ENCODE peak calls at places on chromosomes 1 and 21, in four cellular contexts. Z is astrocyte of the spinal cord, E is stomach, I is IMR-90. Y is an unnamed sample.

GRCh38 chr1:243288062-243288461 is 32.2 kb downstream of the SDCCAG8 start:
- DNase-seq in Z (no peak), E (no peak), I (no peak), Y (no peak)

GRCh38 chr1:161946071-161946987 is 77.3 kb downstream of the OLFML2B start:
- DNase-seq in I (peak; percentile 80), Z (peak; percentile 66), E (no peak), Y (no peak)

GRCh38 chr1:39369568-39369967 is 121.9 kb upstream of the BMP8A start:
- DNase-seq in I (no peak), E (no peak), Z (no peak), Y (no peak)

GRCh38 chr21:25342811-25343210 is 264.5 kb downstream of the MRPL39 start:
- DNase-seq in E (no peak), Z (no peak), I (peak; percentile 36), Y (no peak)

GRCh38 chr1:212471286-212471685 is 38.6 kb downstream of the NENF start:
- DNase-seq in Z (no peak), I (no peak), E (no peak), Y (no peak)

GRCh38 chr1:209045326-209046057 is 538.0 kb upstream of the CAMK1G start:
- DNase-seq in E (no peak), Z (peak; percentile 31), I (no peak), Y (no peak)

GRCh38 chr1:155008015-155008941 is 5.7 kb downstream of the ZBTB7B start:
- DNase-seq in I (no peak), Z (no peak), E (no peak), Y (no peak)

GRCh38 chr1:57934745-57935144 is 510.9 kb upstream of the DAB1 start:
- DNase-seq in E (no peak), Z (no peak), I (no peak), Y (no peak)

GRCh38 chr1:9182784-9183257 is 51.8 kb upstream of the H6PD start:
- DNase-seq in E (no peak), Z (no peak), I (no peak), Y (no peak)

GRCh38 chr1:208100906-208101305 is 143.3 kb downstream of the PLXNA2 start:
- DNase-seq in I (peak; percentile 49), Z (no peak), E (no peak), Y (no peak)

GRCh38 chr1:6262570-6263420 is 1.9 kb upstream of the GPR153 start:
- DNase-seq in I (no peak), E (no peak), Z (no peak), Y (no peak)

GRCh38 chr1:234532511-234532922 is 53.5 kb upstream of the TARBP1 start:
- DNase-seq in Z (no peak), E (peak; percentile 63), I (no peak), Y (peak; percentile 90)

GRCh38 chr1:19010995-19011696 is 54.7 kb upstream of the IFFO2 start:
- DNase-seq in I (peak; percentile 97), E (peak; percentile 87), Z (peak; percentile 99), Y (peak; percentile 93)

GRCh38 chr21:31198575-31198974 is 145.5 kb downstream of the TIAM1 start:
- DNase-seq in I (peak; percentile 62), E (no peak), Z (peak; percentile 79), Y (no peak)

DNA sequence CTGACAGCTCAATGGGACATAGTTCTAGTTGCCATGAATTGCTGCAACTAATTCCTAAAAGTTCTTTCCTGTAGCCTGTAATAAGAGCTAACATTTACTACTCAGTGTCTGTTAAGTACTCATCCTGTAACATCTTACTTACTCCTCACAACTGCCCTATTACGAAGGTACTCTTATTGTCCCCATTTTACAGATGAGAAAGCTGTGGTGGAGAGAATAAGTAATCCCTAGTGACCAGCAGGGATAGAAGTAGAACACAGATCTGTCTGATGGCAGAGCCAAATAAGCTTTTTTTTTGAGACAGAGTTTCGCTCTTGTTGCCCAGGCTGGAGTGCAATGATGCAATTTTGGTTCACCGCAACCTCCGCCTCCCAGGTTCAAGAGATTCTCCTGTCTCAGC is 3.1 kb downstream of the STK40 start:
- DNase-seq in I (no peak), E (no peak), Z (no peak), Y (no peak)
- TF ChIP-seq CTCF in I (no peak), E (no peak), Z (no peak), Y (no peak)

DNA sequence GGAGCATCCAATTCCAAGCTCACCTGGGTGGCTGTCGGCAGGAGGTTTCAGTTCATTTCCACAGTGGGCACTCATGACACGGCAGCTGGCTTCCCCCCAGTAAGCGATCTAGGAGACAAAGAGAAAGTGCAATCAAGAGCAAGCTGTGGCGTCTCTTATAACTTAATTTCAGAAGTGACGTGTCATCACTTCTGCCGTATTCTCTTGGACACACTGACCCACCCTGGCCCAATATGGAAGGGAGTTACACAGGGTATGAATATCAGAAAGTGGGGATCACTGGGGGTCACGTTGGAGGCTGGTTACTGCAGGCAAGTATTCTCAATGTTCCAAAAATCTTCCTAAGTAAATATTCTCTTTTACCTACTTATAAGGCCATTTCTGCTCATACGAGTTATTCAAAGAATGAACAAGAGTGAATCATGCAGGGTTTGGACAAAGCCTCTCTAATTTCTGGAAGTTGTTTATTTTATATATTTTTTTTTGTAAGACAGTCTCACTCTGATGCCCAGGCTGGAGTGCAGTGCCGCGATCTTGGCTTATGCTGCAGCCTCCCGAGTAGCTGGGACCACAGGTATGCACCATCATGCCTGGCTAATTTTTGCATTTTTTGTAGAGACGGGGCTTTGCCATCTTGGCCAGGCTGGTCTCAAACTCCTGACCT is 46.5 kb upstream of the GREM2 start:
- DNase-seq in E (no peak), I (peak; percentile 73), Z (peak; percentile 32), Y (no peak)
- H3K4me3 ChIP-seq in E (no peak overlapping the region), I (no peak overlapping the region), Z (no peak overlapping the region), Y (no peak overlapping the region)

GRCh38 chr1:112717263-112717662 is 2.1 kb upstream of the PPM1J start:
- DNase-seq in I (no peak), Z (no peak), E (no peak), Y (no peak)

GRCh38 chr1:112714313-112715263 is 544 bp downstream of the PPM1J start:
- DNase-seq in E (peak; percentile 32), I (no peak), Z (no peak), Y (peak; percentile 78)

GRCh38 chr1:112713466-112714312 is 1.4 kb downstream of the PPM1J start:
- DNase-seq in I (no peak), E (peak; percentile 83), Z (no peak), Y (peak; percentile 76)

GRCh38 chr1:112715264-112716053 is at the start of gene PPM1J:
- DNase-seq in I (peak; percentile 83), Z (peak; percentile 92), E (peak; percentile 100), Y (peak; percentile 98)

DNA sequence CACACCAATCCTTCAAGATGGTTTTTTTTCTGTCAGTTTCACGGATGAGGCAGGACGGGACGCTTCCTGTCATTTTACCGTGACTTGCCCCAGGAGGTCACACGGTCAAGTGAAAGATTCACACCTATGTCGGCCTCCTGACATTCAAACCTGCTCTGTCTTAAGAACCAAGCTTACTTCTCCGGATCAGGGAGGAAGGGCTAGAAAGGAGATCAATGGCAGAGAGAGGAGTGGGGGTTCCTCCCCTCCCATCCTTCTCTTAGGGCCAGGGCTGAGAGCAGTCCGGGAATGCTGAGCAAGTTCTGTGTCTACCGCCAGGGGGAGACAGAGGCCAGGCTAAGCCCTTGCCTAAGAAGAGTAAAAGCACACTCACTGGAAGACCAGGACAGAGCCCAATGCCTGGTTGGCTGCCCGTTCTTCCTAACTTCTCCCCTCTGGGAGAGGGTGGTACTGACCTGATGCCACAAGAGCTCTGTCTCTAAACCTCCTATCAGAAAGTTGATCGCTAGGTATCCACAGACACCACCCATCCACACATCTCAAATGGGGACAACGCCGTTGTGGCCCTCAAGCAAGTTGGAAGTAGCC is 1.1 kb upstream of the PPM1J start:
- DNase-seq in I (peak; percentile 90), Z (peak; percentile 90), E (peak; percentile 87), Y (peak; percentile 88)
- TF ChIP-seq CTCF in I (peak; percentile 99), Z (peak; percentile 95), E (peak; percentile 96), Y (peak; percentile 73)

GRCh38 chr21:36428789-36429671 is 43.8 kb downstream of the CHAF1B start:
- DNase-seq in Z (no peak), I (no peak), E (no peak), Y (no peak)
- H3K4me3 ChIP-seq in Z (no peak overlapping the region), I (no peak overlapping the region), E (no peak overlapping the region), Y (peak overlapping the region; percentile 53)

GRCh38 chr21:42618713-42619112 is 34.7 kb upstream of the PDE9A start:
- DNase-seq in I (no peak), Z (no peak), E (no peak), Y (no peak)
- TF ChIP-seq CTCF in I (no peak), Z (no peak), E (no peak), Y (no peak)

DNA sequence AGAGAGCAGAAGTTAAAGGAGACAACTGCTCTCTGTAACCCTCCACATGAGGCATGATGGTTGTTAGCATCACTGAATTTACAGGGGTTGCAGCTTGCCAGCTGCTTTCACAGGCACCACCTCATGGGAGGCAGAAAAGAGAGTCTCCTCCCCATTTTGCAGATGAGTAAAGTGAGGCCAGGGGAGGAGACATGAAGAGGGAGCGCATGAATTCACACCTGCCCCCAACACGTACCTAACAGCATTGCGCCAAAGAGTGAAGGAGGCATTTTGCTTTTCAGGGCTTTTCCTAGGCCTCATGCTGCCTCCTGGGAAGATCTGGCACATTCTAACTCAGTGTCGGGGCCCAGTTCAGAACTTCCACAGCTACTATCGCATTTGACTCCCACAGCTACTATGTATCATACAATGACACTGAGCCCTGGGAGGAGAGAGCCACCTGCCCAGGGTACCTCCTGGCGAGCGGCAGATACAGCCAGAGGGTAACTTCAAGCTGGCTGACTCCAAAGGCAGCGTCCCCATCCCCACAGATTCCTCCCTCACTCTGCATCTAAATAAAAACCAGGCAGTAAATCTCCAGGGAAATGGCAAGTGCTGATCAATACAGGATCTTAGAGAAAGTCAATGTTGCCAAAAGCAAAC is 34.0 kb downstream of the GLIS1 start:
- DNase-seq in E (no peak), Z (no peak), I (no peak), Y (no peak)
- H3K4me3 ChIP-seq in E (no peak overlapping the region), Z (no peak overlapping the region), I (no peak overlapping the region), Y (no peak overlapping the region)

GRCh38 chr1:109368464-109368863 is 29.3 kb downstream of the SORT1 start:
- DNase-seq in Z (no peak), I (no peak), E (no peak), Y (no peak)
- TF ChIP-seq CTCF in Z (no peak), I (no peak), E (no peak), Y (no peak)